ENCODE peak calls at places on chromosome 6, in eight cellular contexts. N is GM18507; V is stimulated activated CD4-positive, alpha-beta T cell treated with anti-CD3 and anti-CD28 coated beads, Interleukin-4, amount 100 ng/mL, for 4 hours; E is Peyer's patch; I is effector CD4-positive, alpha-beta T cell; K is coronary artery; U is PC-3; T is tibial artery. W is an unnamed sample.

GRCh38 chr6:1837868-1838267 is 228.2 kb downstream of the FOXC1 start:
- DNase-seq in N (no peak), V (no peak), E (no peak), I (no peak), K (no peak), U (no peak), T (no peak), W (no peak)

GRCh38 chr6:109693128-109693527 is 2.0 kb downstream of the FIG4 start:
- DNase-seq in N (no peak), V (no peak), E (no peak), I (no peak), K (no peak), U (no peak), T (no peak), W (no peak)

GRCh38 chr6:169073311-169073710 is 180.3 kb downstream of the THBS2 start:
- DNase-seq in N (no peak), V (no peak), E (no peak), I (no peak), K (no peak), U (no peak), T (no peak), W (peak)

GRCh38 chr6:167678102-167679101 is 148.3 kb upstream of the AFDN start:
- DNase-seq in N (no peak), V (no peak), E (peak), I (no peak), K (no peak), U (no peak), T (no peak), W (no peak)

GRCh38 chr6:47278545-47278944 is 31.2 kb downstream of the TNFRSF21 start:
- DNase-seq in N (no peak), V (no peak), E (no peak), I (no peak), K (no peak), U (no peak), T (no peak), W (peak)

GRCh38 chr6:143180860-143181259 is 120.2 kb downstream of the AIG1 start:
- DNase-seq in N (no peak), V (no peak), E (no peak), I (no peak), K (no peak), U (no peak), T (no peak), W (no peak)

GRCh38 chr6:28597217-28597835 is 71.6 kb downstream of the GPX5 start:
- DNase-seq in N (no peak), V (peak), E (no peak), I (no peak), K (no peak), U (peak), T (no peak), W (peak)

GRCh38 chr6:52964318-52964717 is 30.8 kb downstream of the GSTA4 start:
- DNase-seq in N (no peak), V (no peak), E (no peak), I (no peak), K (no peak), U (no peak), T (no peak), W (no peak)

GRCh38 chr6:153831350-153832078 is 207.5 kb upstream of the OPRM1 start:
- DNase-seq in N (no peak), V (no peak), E (no peak), I (no peak), K (no peak), U (no peak), T (no peak), W (no peak)

GRCh38 chr6:1242021-1242420 is 69.9 kb upstream of the FOXQ1 start:
- DNase-seq in N (no peak), V (no peak), E (no peak), I (no peak), K (no peak), U (no peak), T (no peak), W (no peak)

GRCh38 chr6:88360203-88360797 is 194.2 kb upstream of the CNR1 start:
- DNase-seq in N (no peak), V (no peak), E (no peak), I (no peak), K (no peak), U (peak), T (no peak), W (peak)

GRCh38 chr6:123659960-123660748 is 23.4 kb upstream of the TRDN start:
- DNase-seq in N (no peak), V (no peak), E (no peak), I (no peak), K (no peak), U (no peak), T (no peak), W (no peak)

GRCh38 chr6:141463237-141463977 is 669.3 kb upstream of the GJE1 start:
- DNase-seq in N (no peak), V (no peak), E (no peak), I (no peak), K (no peak), U (peak), T (no peak), W (peak)

GRCh38 chr6:145445674-145446073 is 289.6 kb downstream of the EPM2A start:
- DNase-seq in N (no peak), V (no peak), E (no peak), I (no peak), K (no peak), U (no peak), T (no peak), W (no peak)

GRCh38 chr6:130381459-130382380 is 15.9 kb downstream of the TMEM200A start:
- DNase-seq in N (no peak), V (no peak), E (no peak), I (peak), K (no peak), U (no peak), T (no peak), W (no peak)

GRCh38 chr6:169763308-169763707 is 11.9 kb downstream of the ERMARD start:
- DNase-seq in N (no peak), V (no peak), E (no peak), I (no peak), K (no peak), U (no peak), T (no peak), W (no peak)

GRCh38 chr6:125549202-125549884 is 200.1 kb upstream of the HEY2 start:
- DNase-seq in N (no peak), V (no peak), E (no peak), I (no peak), K (no peak), U (peak), T (no peak), W (no peak)

GRCh38 chr6:42978487-42978792 is 541 bp downstream of the PEX6 start:
- DNase-seq in N (no peak), V (no peak), E (peak), I (no peak), K (no peak), U (peak), T (no peak), W (peak)

GRCh38 chr6:12704946-12705345 is 11.6 kb upstream of the PHACTR1 start:
- DNase-seq in N (no peak), V (no peak), E (no peak), I (no peak), K (no peak), U (no peak), T (no peak), W (no peak)

GRCh38 chr6:11200356-11200755 is 32.1 kb downstream of the NEDD9 start:
- DNase-seq in N (no peak), V (no peak), E (no peak), I (no peak), K (no peak), U (no peak), T (no peak), W (no peak)

GRCh38 chr6:3208096-3208774 is 19.2 kb downstream of the TUBB2B start:
- DNase-seq in N (no peak), V (no peak), E (no peak), I (no peak), K (peak), U (no peak), T (peak), W (peak)

GRCh38 chr6:34546551-34547321 is 9.4 kb downstream of the SPDEF start:
- DNase-seq in N (no peak), V (no peak), E (peak), I (no peak), K (no peak), U (peak), T (peak), W (no peak)

GRCh38 chr6:150395388-150396009 is 26.7 kb downstream of the IYD start:
- DNase-seq in N (peak), V (no peak), E (peak), I (no peak), K (no peak), U (peak), T (peak), W (peak)

GRCh38 chr6:83252717-83253116 is 59.6 kb downstream of the RWDD2A start:
- DNase-seq in N (no peak), V (no peak), E (no peak), I (no peak), K (no peak), U (peak), T (no peak), W (peak)

GRCh38 chr6:158086706-158087518 is 81.2 kb downstream of the SERAC1 start:
- DNase-seq in N (no peak), V (no peak), E (peak), I (no peak), K (no peak), U (no peak), T (peak), W (no peak)

GRCh38 chr6:56021943-56022342 is 146.6 kb upstream of the BMP5 start:
- DNase-seq in N (no peak), V (no peak), E (no peak), I (no peak), K (no peak), U (peak), T (no peak), W (no peak)

GRCh38 chr6:170151235-170152110 is 139.4 kb downstream of the DLL1 start:
- DNase-seq in N (no peak), V (no peak), E (no peak), I (no peak), K (no peak), U (no peak), T (no peak), W (no peak)

GRCh38 chr6:22025468-22026159 is 271.2 kb downstream of the PRL start:
- DNase-seq in N (no peak), V (no peak), E (no peak), I (no peak), K (no peak), U (peak), T (no peak), W (peak)

GRCh38 chr6:63391203-63391970 is 71.6 kb upstream of the LGSN start:
- DNase-seq in N (no peak), V (no peak), E (no peak), I (no peak), K (no peak), U (no peak), T (no peak), W (no peak)

GRCh38 chr6:138188278-138188923 is 26.7 kb downstream of the ARFGEF3 start:
- DNase-seq in N (no peak), V (no peak), E (no peak), I (no peak), K (no peak), U (peak), T (no peak), W (no peak)

GRCh38 chr6:20642441-20642840 is 108.2 kb downstream of the CDKAL1 start:
- DNase-seq in N (no peak), V (no peak), E (no peak), I (no peak), K (no peak), U (no peak), T (no peak), W (no peak)

GRCh38 chr6:6033858-6034257 is 27.1 kb upstream of the NRN1 start:
- DNase-seq in N (no peak), V (no peak), E (no peak), I (no peak), K (no peak), U (no peak), T (no peak), W (no peak)

GRCh38 chr6:108127826-108128225 is 38.0 kb upstream of the NR2E1 start:
- DNase-seq in N (no peak), V (no peak), E (no peak), I (no peak), K (no peak), U (peak), T (no peak), W (peak)

GRCh38 chr6:169988769-169989550 is 237.5 kb downstream of the ERMARD start:
- DNase-seq in N (no peak), V (no peak), E (peak), I (no peak), K (no peak), U (no peak), T (peak), W (no peak)

GRCh38 chr6:28218312-28219248 is 6.5 kb upstream of the ZSCAN9 start:
- DNase-seq in N (peak), V (peak), E (peak), I (no peak), K (no peak), U (peak), T (peak), W (peak)

GRCh38 chr6:16544006-16544405 is 217.3 kb downstream of the ATXN1 start:
- DNase-seq in N (no peak), V (no peak), E (no peak), I (no peak), K (peak), U (no peak), T (no peak), W (peak)

GRCh38 chr6:453152-453551 is 61.6 kb downstream of the IRF4 start:
- DNase-seq in N (no peak), V (no peak), E (peak), I (no peak), K (peak), U (no peak), T (peak), W (no peak)

GRCh38 chr6:37007340-37008043 is 2.0 kb downstream of the FGD2 start:
- DNase-seq in N (no peak), V (no peak), E (peak), I (no peak), K (no peak), U (peak), T (peak), W (no peak)

GRCh38 chr6:12403946-12404647 is 113.9 kb downstream of the EDN1 start:
- DNase-seq in N (no peak), V (no peak), E (no peak), I (no peak), K (no peak), U (no peak), T (no peak), W (no peak)